ENCODE peak calls at places on chromosomes 11 and 22, in ten cellular contexts. U is activated CD8-positive, alpha-beta memory T cell treated with anti-CD3 and anti-CD28 coated beads, Interleukin-2, amount 10 ng/mL, durations not matched to agents 7 days and 5 days; Q is activated naive CD4-positive, alpha-beta T cell; G is hepatic stellate cell; D is stimulated activated CD8-positive, alpha-beta memory T cell treated with anti-CD3 and anti-CD28 coated beads, Interleukin-7, amount 100 ng/mL, for 1 hour; B is substantia nigra; O is progenitor cell of endocrine pancreas; A is T-helper 1 cell; R is HFFc6; S is AML-193. H is an unnamed sample.
A peak's percentile ranks its signal among the peaks of the same experiment; 100 is the strongest.

GRCh38 chr11:68337399-68337835 is 25.0 kb downstream of the LRP5 start:
- DNase-seq in U (peak; percentile 55), Q (no peak), G (no peak), D (no peak), B (no peak), O (no peak), A (no peak), R (no peak), S (peak; percentile 45), H (no peak)

GRCh38 chr11:118437046-118437735 is 899 bp downstream of the KMT2A start:
- DNase-seq in U (peak; percentile 74), Q (no peak), G (peak; percentile 54), D (peak; percentile 10), B (no peak), O (peak; percentile 21), A (peak; percentile 57), R (no peak), S (no peak), H (no peak)

GRCh38 chr11:108754901-108755625 is 90.2 kb downstream of the DDX10 start:
- DNase-seq in U (no peak), Q (no peak), G (no peak), D (no peak), B (no peak), O (no peak), A (no peak), R (no peak), S (no peak), H (no peak)

GRCh38 chr22:46604306-46604690 is 15.9 kb upstream of the GRAMD4 start:
- DNase-seq in U (peak; percentile 89), Q (no peak), G (peak; percentile 62), D (no peak), B (no peak), O (no peak), A (no peak), R (no peak), S (peak; percentile 92), H (no peak)

GRCh38 chr22:20456722-20457076 is 19.1 kb upstream of the SCARF2 start:
- DNase-seq in U (no peak), Q (no peak), G (no peak), D (no peak), B (no peak), O (no peak), A (no peak), R (no peak), S (no peak), H (no peak)

GRCh38 chr11:121615506-121615905 is 162.7 kb upstream of the SORL1-AS1 start:
- DNase-seq in U (no peak), Q (no peak), G (peak; percentile 38), D (no peak), B (no peak), O (no peak), A (no peak), R (peak; percentile 45), S (no peak), H (no peak)

GRCh38 chr11:8219257-8220021 is 44.2 kb downstream of the LMO1 start:
- DNase-seq in U (no peak), Q (no peak), G (peak; percentile 80), D (no peak), B (no peak), O (peak; percentile 23), A (no peak), R (peak; percentile 37), S (peak; percentile 27), H (peak; percentile 71)

GRCh38 chr22:31577711-31578110 is 81.4 kb downstream of the SFI1 start:
- DNase-seq in U (no peak), Q (no peak), G (no peak), D (no peak), B (no peak), O (no peak), A (no peak), R (no peak), S (no peak), H (peak; percentile 30)

GRCh38 chr11:118615996-118616395 is 8.6 kb downstream of the PHLDB1 start:
- DNase-seq in U (no peak), Q (no peak), G (no peak), D (no peak), B (no peak), O (no peak), A (no peak), R (no peak), S (no peak), H (no peak)

GRCh38 chr11:26820739-26821138 is 98.9 kb upstream of the SLC5A12 start:
- DNase-seq in U (no peak), Q (no peak), G (peak; percentile 11), D (no peak), B (no peak), O (no peak), A (no peak), R (peak; percentile 94), S (no peak), H (no peak)

GRCh38 chr11:114160884-114161283 is 101.4 kb downstream of the ZBTB16 start:
- DNase-seq in U (no peak), Q (no peak), G (no peak), D (no peak), B (no peak), O (no peak), A (no peak), R (no peak), S (no peak), H (no peak)

GRCh38 chr22:50218996-50219727 is 18.4 kb downstream of the SELENOO start:
- DNase-seq in U (no peak), Q (no peak), G (peak; percentile 64), D (no peak), B (no peak), O (no peak), A (no peak), R (peak; percentile 40), S (no peak), H (peak; percentile 59)

GRCh38 chr11:131486100-131486499 is 115.7 kb downstream of the NTM start:
- DNase-seq in U (no peak), Q (no peak), G (no peak), D (no peak), B (no peak), O (no peak), A (no peak), R (peak; percentile 16), S (no peak), H (no peak)

GRCh38 chr22:44012172-44012571 is 11.9 kb upstream of the PARVB start:
- DNase-seq in U (no peak), Q (no peak), G (no peak), D (no peak), B (no peak), O (no peak), A (no peak), R (no peak), S (no peak), H (no peak)

GRCh38 chr11:82732734-82733443 is 775 bp downstream of the FAM181B start:
- DNase-seq in U (no peak), Q (no peak), G (peak; percentile 9), D (no peak), B (no peak), O (peak; percentile 46), A (no peak), R (no peak), S (no peak), H (no peak)

GRCh38 chr11:72760543-72761400 is 8.6 kb upstream of the ARAP1 start:
- DNase-seq in U (no peak), Q (no peak), G (no peak), D (no peak), B (no peak), O (no peak), A (no peak), R (no peak), S (no peak), H (no peak)

GRCh38 chr22:48242461-48242864 is 1480.0 kb downstream of the TBC1D22A start:
- DNase-seq in U (no peak), Q (no peak), G (no peak), D (no peak), B (no peak), O (no peak), A (no peak), R (no peak), S (no peak), H (no peak)

GRCh38 chr11:9251306-9251705 is 13.8 kb downstream of the DENND5A start:
- DNase-seq in U (no peak), Q (no peak), G (no peak), D (no peak), B (no peak), O (no peak), A (no peak), R (no peak), S (no peak), H (no peak)

GRCh38 chr11:64048042-64048854 is 12.5 kb downstream of the FLRT1 start:
- DNase-seq in U (no peak), Q (no peak), G (no peak), D (no peak), B (peak; percentile 98), O (no peak), A (no peak), R (no peak), S (no peak), H (no peak)

GRCh38 chr22:24059793-24060192 is 48.7 kb downstream of the CABIN1 start:
- DNase-seq in U (no peak), Q (no peak), G (no peak), D (no peak), B (no peak), O (no peak), A (no peak), R (no peak), S (no peak), H (no peak)

GRCh38 chr11:61587951-61588695 is 7.2 kb upstream of the SYT7 start:
- DNase-seq in U (peak; percentile 58), Q (no peak), G (peak; percentile 70), D (peak; percentile 35), B (no peak), O (peak; percentile 42), A (peak; percentile 66), R (no peak), S (no peak), H (peak; percentile 61)

GRCh38 chr11:3221408-3222002 is 2.9 kb upstream of the MRGPRG start:
- DNase-seq in U (peak; percentile 29), Q (no peak), G (peak; percentile 20), D (no peak), B (no peak), O (no peak), A (no peak), R (no peak), S (no peak), H (no peak)

GRCh38 chr11:11335043-11335442 is 18.0 kb downstream of the CSNK2A3 start:
- DNase-seq in U (no peak), Q (no peak), G (no peak), D (no peak), B (no peak), O (no peak), A (no peak), R (no peak), S (no peak), H (no peak)

GRCh38 chr11:37905707-37906417 is 1307.8 kb upstream of the RAG2 start:
- DNase-seq in U (no peak), Q (no peak), G (no peak), D (no peak), B (no peak), O (no peak), A (no peak), R (no peak), S (no peak), H (no peak)

GRCh38 chr11:130299978-130300377 is 14.7 kb downstream of the ZBTB44 start:
- DNase-seq in U (no peak), Q (no peak), G (no peak), D (no peak), B (no peak), O (no peak), A (no peak), R (no peak), S (no peak), H (no peak)

GRCh38 chr11:96122601-96123044 is 198.7 kb upstream of the MTMR2 start:
- DNase-seq in U (no peak), Q (no peak), G (no peak), D (no peak), B (no peak), O (no peak), A (no peak), R (peak; percentile 20), S (no peak), H (no peak)

GRCh38 chr11:45045692-45046471 is 95.2 kb upstream of the TP53I11 start:
- DNase-seq in U (no peak), Q (no peak), G (peak; percentile 72), D (no peak), B (no peak), O (no peak), A (no peak), R (peak; percentile 40), S (peak; percentile 47), H (no peak)

GRCh38 chr22:37904572-37905533 is 1.2 kb upstream of the MICALL1 start:
- DNase-seq in U (no peak), Q (no peak), G (peak; percentile 99), D (no peak), B (peak; percentile 67), O (no peak), A (no peak), R (peak; percentile 96), S (no peak), H (no peak)

H was measured in D721Med.